ENCODE peak calls at places on chromosome 1, in seven cellular contexts. F is Panc1, J is psoas muscle, M is OCI-LY7, A is stomach, Z is brain microvascular endothelial cell, Q is neural crest cell. Y is an unnamed sample.

GRCh38 chr1:84352298-84353106 is 45.8 kb upstream of the DNASE2B start:
- DNase-seq in F (no peak), J (no peak), M (no peak), A (no peak), Z (no peak), Q (no peak), Y (no peak)

GRCh38 chr1:40650075-40650474 is 15.4 kb downstream of the RIMS3 start:
- DNase-seq in F (no peak), J (no peak), M (peak), A (no peak), Z (no peak), Q (no peak), Y (no peak)

GRCh38 chr1:16905112-16905855 is 9.5 kb downstream of the RNU1-2 start:
- DNase-seq in F (peak), J (no peak), M (peak), A (no peak), Z (peak), Q (peak), Y (peak)

GRCh38 chr1:58909162-58909560 is 125.3 kb upstream of the JUN start:
- DNase-seq in F (no peak), J (no peak), M (no peak), A (no peak), Z (no peak), Q (no peak), Y (no peak)

GRCh38 chr1:209704584-209704983 is at the start of gene HSD11B1:
- DNase-seq in F (no peak), J (peak), M (no peak), A (peak), Z (no peak), Q (no peak), Y (no peak)

GRCh38 chr1:180092931-180093650 is 61.6 kb upstream of the QSOX1 start:
- DNase-seq in F (no peak), J (no peak), M (no peak), A (no peak), Z (peak), Q (no peak), Y (no peak)

GRCh38 chr1:17553970-17554369 is 14.5 kb downstream of the ARHGEF10L start:
- DNase-seq in F (no peak), J (no peak), M (no peak), A (no peak), Z (peak), Q (no peak), Y (no peak)

GRCh38 chr1:53375440-53375839 is 47.6 kb upstream of the LRP8 start:
- DNase-seq in F (no peak), J (no peak), M (no peak), A (peak), Z (no peak), Q (no peak), Y (no peak)

GRCh38 chr1:213596729-213597128 is 391.0 kb upstream of the PROX1 start:
- DNase-seq in F (no peak), J (no peak), M (no peak), A (no peak), Z (no peak), Q (no peak), Y (no peak)

GRCh38 chr1:161994153-161994814 is 29.4 kb downstream of the OLFML2B start:
- DNase-seq in F (no peak), J (no peak), M (no peak), A (no peak), Z (no peak), Q (no peak), Y (no peak)

GRCh38 chr1:65418522-65419185 is 1.8 kb upstream of the LEPR start:
- DNase-seq in F (no peak), J (no peak), M (no peak), A (no peak), Z (no peak), Q (no peak), Y (no peak)

GRCh38 chr1:196873385-196873784 is 14.5 kb upstream of the CFHR4 start:
- DNase-seq in F (no peak), J (no peak), M (no peak), A (no peak), Z (no peak), Q (no peak), Y (no peak)

GRCh38 chr1:64982134-64982533 is 15.8 kb upstream of the JAK1 start:
- DNase-seq in F (no peak), J (no peak), M (no peak), A (peak), Z (no peak), Q (no peak), Y (no peak)

GRCh38 chr1:195415584-195415983 is 1192.7 kb downstream of the KCNT2 start:
- DNase-seq in F (no peak), J (no peak), M (no peak), A (no peak), Z (no peak), Q (no peak), Y (no peak)

GRCh38 chr1:151289991-151290708 is 8.1 kb downstream of the ZNF687 start:
- DNase-seq in F (no peak), J (no peak), M (no peak), A (no peak), Z (no peak), Q (no peak), Y (no peak)

GRCh38 chr1:215888159-215888558 is 321.1 kb downstream of the KCTD3 start:
- DNase-seq in F (no peak), J (no peak), M (no peak), A (no peak), Z (no peak), Q (no peak), Y (no peak)

GRCh38 chr1:29122662-29122986 is 1.1 kb downstream of the TMEM200B start:
- DNase-seq in F (no peak), J (peak), M (no peak), A (peak), Z (no peak), Q (peak), Y (no peak)

GRCh38 chr1:225919906-225920305 is 4.1 kb downstream of the PYCR2 start:
- DNase-seq in F (no peak), J (peak), M (no peak), A (peak), Z (no peak), Q (no peak), Y (no peak)

GRCh38 chr1:214446772-214447556 is 104.4 kb downstream of the PTPN14 start:
- DNase-seq in F (peak), J (no peak), M (no peak), A (peak), Z (peak), Q (no peak), Y (no peak)

GRCh38 chr1:236998571-236998970 is 5.7 kb downstream of the MT1HL1 start:
- DNase-seq in F (no peak), J (no peak), M (no peak), A (no peak), Z (no peak), Q (no peak), Y (no peak)

GRCh38 chr1:115677172-115677542 is 35.4 kb downstream of the VANGL1 start:
- DNase-seq in F (no peak), J (no peak), M (no peak), A (no peak), Z (peak), Q (peak), Y (no peak)

GRCh38 chr1:20700636-20701215 is 17.1 kb downstream of the KIF17 start:
- DNase-seq in F (no peak), J (no peak), M (no peak), A (no peak), Z (no peak), Q (no peak), Y (no peak)

GRCh38 chr1:17874665-17875064 is 119.5 kb downstream of the ACTL8 start:
- DNase-seq in F (no peak), J (no peak), M (no peak), A (no peak), Z (peak), Q (no peak), Y (no peak)

DNA sequence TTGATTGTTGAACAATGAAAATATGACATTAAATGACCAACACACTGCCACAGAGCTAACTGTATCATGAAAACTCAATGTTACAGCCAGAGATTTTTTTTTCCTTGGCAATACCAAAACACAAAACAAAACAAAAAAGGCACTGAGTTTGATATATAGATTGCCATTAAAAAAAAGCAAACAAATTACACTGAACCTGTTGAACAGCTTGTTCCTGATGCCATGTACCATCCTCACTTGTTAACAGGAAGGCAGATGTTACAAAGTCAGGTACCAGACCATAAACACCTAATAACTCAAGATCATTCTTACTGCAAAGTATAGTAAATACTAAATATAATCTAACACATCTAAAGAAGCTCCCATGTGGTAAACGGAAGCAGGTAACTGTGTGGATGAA is 75.2 kb downstream of the ZNF644 start:
- DNase-seq in F (no peak), J (no peak), M (no peak), A (no peak), Z (no peak), Q (no peak), Y (no peak)
- TF ChIP-seq CTCF in F (no peak), J (no peak), M (no peak), A (no peak), Z (no peak), Q (no peak), Y (no peak)

GRCh38 chr1:70440642-70441391 is 29.7 kb downstream of the CTH start:
- DNase-seq in F (no peak), J (no peak), M (no peak), A (no peak), Z (no peak), Q (no peak), Y (no peak)

GRCh38 chr1:70438529-70438928 is 27.5 kb downstream of the CTH start:
- DNase-seq in F (no peak), J (no peak), M (no peak), A (no peak), Z (no peak), Q (no peak), Y (no peak)

GRCh38 chr1:70441392-70442035 is 30.4 kb downstream of the CTH start:
- DNase-seq in F (no peak), J (no peak), M (no peak), A (no peak), Z (no peak), Q (no peak), Y (no peak)

GRCh38 chr1:70434253-70434859 is 23.3 kb downstream of the CTH start:
- DNase-seq in F (no peak), J (no peak), M (no peak), A (no peak), Z (no peak), Q (no peak), Y (no peak)

DNA sequence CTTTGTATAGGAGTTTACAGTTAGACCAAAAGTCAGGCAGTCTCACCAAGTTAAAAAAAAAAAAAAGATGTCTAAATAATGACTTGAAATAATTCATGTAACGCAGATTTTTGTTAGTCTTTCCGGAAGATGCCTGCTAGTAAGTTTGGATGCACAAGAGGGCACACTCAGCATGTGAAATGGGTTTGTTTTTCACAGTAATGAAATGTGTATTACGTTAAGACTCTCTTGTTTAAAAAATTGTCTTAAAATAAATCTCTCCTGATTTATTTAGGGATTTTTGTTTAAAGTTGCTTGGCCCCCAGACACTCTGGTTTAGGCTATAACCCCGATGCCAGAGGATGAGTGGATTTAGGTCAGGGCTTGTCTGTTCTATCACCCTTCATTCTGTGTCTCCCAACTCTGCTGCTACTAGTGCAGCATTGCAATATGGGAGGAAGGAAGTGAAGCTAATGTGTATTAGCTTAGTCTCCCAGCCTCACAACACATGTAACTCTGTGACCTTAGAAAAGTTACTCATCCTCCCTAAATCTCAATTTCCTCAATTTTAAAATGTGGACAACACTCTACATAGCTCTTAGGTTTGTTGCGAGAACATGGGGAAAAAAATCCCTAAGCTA is 25.7 kb downstream of the CTH start:
- DNase-seq in F (no peak), J (no peak), M (no peak), A (no peak), Z (no peak), Q (no peak), Y (no peak)
- TF ChIP-seq CTCF in F (no peak), J (peak), M (peak), A (no peak), Z (peak), Q (peak), Y (no peak)

GRCh38 chr1:168341576-168341975 is 60.9 kb downstream of the TBX19 start:
- DNase-seq in F (no peak), J (no peak), M (no peak), A (no peak), Z (no peak), Q (no peak), Y (no peak)

GRCh38 chr1:168340796-168341510 is 60.3 kb downstream of the TBX19 start:
- DNase-seq in F (no peak), J (no peak), M (no peak), A (no peak), Z (no peak), Q (no peak), Y (no peak)

GRCh38 chr1:168345939-168346338 is 65.3 kb downstream of the TBX19 start:
- DNase-seq in F (no peak), J (no peak), M (no peak), A (no peak), Z (no peak), Q (no peak), Y (no peak)

GRCh38 chr1:168342572-168343280 is 62.0 kb downstream of the TBX19 start:
- DNase-seq in F (peak), J (peak), M (peak), A (peak), Z (peak), Q (peak), Y (peak)

GRCh38 chr1:168343566-168343965 is 62.9 kb downstream of the TBX19 start:
- DNase-seq in F (no peak), J (no peak), M (peak), A (no peak), Z (no peak), Q (no peak), Y (no peak)
- TF ChIP-seq CTCF in F (peak), J (no peak), M (peak), A (no peak), Z (peak), Q (no peak), Y (no peak)

DNA sequence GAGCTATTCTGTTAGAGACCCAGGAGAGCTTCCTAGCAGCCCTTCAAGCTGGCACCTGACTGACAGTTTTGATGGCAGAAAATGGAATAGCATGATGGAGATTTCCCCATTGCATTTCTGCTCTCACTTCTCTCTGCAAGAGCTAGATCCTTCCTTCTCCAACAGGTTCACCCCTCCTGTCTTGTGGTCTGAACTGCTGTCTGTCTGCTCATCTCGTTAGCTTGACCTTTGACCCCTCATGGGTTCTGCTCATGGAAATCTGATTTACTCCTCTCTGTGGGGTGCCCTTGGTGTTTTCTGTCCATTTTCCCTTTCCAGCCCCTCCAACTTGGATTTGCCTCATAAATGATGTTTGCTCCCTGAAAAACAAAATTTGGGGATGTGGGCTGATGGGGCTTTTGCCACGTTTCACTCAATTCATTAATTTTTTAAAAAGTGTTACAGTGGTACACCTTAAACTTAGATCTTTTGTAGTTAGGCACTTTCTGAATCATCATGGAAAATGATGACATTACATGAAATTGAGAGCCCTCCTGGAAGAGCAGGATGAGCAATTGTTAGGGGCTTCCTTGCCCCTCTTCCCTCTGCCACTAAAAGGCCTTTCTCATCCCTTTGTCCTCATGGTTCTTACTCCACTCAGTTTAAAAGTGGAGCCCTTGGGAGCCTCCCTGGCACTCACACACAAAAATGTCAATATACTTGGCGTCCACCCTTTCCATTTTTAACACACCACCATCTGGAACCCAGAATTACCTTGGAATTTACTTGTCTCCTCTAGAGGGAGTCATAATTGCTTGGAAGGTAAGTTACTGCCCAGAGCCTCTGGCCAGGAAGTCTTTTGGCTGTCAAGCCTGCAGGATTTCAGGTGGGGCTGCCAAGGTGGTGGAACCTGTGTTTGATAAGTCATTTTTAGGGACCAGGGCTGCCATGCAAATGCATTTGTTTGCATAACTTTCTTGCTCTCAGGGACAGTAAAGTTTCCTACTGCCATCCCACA is 31.9 kb upstream of the IL19 start:
- DNase-seq in F (no peak), J (no peak), M (peak), A (peak), Z (no peak), Q (no peak), Y (no peak)
- TF ChIP-seq CTCF in F (peak), J (no peak), M (peak), A (peak), Z (peak), Q (peak), Y (no peak)

DNA sequence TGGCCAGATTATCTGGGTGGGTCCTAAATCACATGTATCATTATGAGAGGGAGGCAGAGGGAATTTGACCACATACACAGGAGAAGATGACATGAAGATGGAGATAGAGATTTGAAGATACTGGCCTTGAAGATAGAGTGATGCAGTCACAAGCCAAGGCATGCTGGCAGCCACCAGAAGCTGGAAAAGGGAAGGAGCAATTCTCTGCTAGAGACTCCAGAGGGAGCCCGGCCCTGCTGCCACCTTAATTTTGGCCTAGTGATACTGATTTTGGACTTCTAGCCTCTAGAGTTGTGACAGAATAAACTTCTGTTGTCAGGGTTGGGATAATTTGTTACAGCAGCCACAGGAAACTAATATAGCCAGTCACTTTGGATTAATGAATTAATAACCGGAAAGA is 2.2 kb upstream of the PRDM2 start:
- DNase-seq in F (no peak), J (no peak), M (peak), A (no peak), Z (no peak), Q (no peak), Y (no peak)
- TF ChIP-seq CTCF in F (peak), J (no peak), M (peak), A (no peak), Z (peak), Q (no peak), Y (no peak)

GRCh38 chr1:147683163-147683763 is 12.9 kb upstream of the ACP6 start:
- DNase-seq in F (no peak), J (no peak), M (no peak), A (no peak), Z (no peak), Q (no peak), Y (no peak)
- TF ChIP-seq CTCF in F (no peak), J (no peak), M (no peak), A (no peak), Z (no peak), Q (no peak), Y (no peak)